ENCODE peak calls at places on chromosomes 16 and 17, in nine cellular contexts. One of them, this sample, is unnamed.
A peak's percentile ranks its signal among the peaks of the same experiment; 100 is the strongest.

GRCh38 chr17:79668344-79669250 is 57.7 kb upstream of the RBFOX3 start:
- DNase-seq in activated CD4-positive, alpha-beta T cell treated with anti-CD3 and anti-CD28 coated beads for 1 hour: no peak
- DNase-seq in bronchial epithelial cell: no peak
- DNase-seq in trophoblast cell: no peak
- DNase-seq in stimulated activated CD4-positive, alpha-beta T cell treated with anti-CD3 and anti-CD28 coated beads, Interleukin-4, amount 100 ng/mL, for 4 hours: no peak
- DNase-seq in heart right ventricle: no peak
- DNase-seq in nephron progenitor cell: no peak
- DNase-seq in NCI-H1105 treated with DMSO at 0.1 percent for 48 hours: no peak
- DNase-seq in nucleus accumbens: no peak
- DNase-seq in this sample: no peak

GRCh38 chr16:1367486-1368174 is 15.9 kb downstream of the GNPTG start:
- DNase-seq in activated CD4-positive, alpha-beta T cell treated with anti-CD3 and anti-CD28 coated beads for 1 hour: no peak
- DNase-seq in bronchial epithelial cell: no peak
- DNase-seq in trophoblast cell: no peak
- DNase-seq in stimulated activated CD4-positive, alpha-beta T cell treated with anti-CD3 and anti-CD28 coated beads, Interleukin-4, amount 100 ng/mL, for 4 hours: no peak
- DNase-seq in heart right ventricle: no peak
- DNase-seq in nephron progenitor cell: no peak
- DNase-seq in NCI-H1105 treated with DMSO at 0.1 percent for 48 hours: peak; percentile 56
- DNase-seq in nucleus accumbens: no peak
- DNase-seq in this sample: no peak

GRCh38 chr17:77451271-77451893 is 310.6 kb downstream of the SEC14L1 start:
- DNase-seq in activated CD4-positive, alpha-beta T cell treated with anti-CD3 and anti-CD28 coated beads for 1 hour: peak; percentile 56
- DNase-seq in bronchial epithelial cell: no peak
- DNase-seq in trophoblast cell: no peak
- DNase-seq in stimulated activated CD4-positive, alpha-beta T cell treated with anti-CD3 and anti-CD28 coated beads, Interleukin-4, amount 100 ng/mL, for 4 hours: peak; percentile 63
- DNase-seq in heart right ventricle: peak; percentile 79
- DNase-seq in nephron progenitor cell: peak; percentile 90
- DNase-seq in NCI-H1105 treated with DMSO at 0.1 percent for 48 hours: peak; percentile 54
- DNase-seq in nucleus accumbens: peak; percentile 84
- DNase-seq in this sample: peak; percentile 82

GRCh38 chr17:13538841-13539411 is 62.8 kb downstream of the HS3ST3A1 start:
- DNase-seq in activated CD4-positive, alpha-beta T cell treated with anti-CD3 and anti-CD28 coated beads for 1 hour: no peak
- DNase-seq in bronchial epithelial cell: no peak
- DNase-seq in trophoblast cell: peak; percentile 19
- DNase-seq in stimulated activated CD4-positive, alpha-beta T cell treated with anti-CD3 and anti-CD28 coated beads, Interleukin-4, amount 100 ng/mL, for 4 hours: no peak
- DNase-seq in heart right ventricle: no peak
- DNase-seq in nephron progenitor cell: no peak
- DNase-seq in NCI-H1105 treated with DMSO at 0.1 percent for 48 hours: no peak
- DNase-seq in nucleus accumbens: no peak
- DNase-seq in this sample: no peak

GRCh38 chr17:83127431-83128160 is 48.2 kb downstream of the METRNL start:
- DNase-seq in activated CD4-positive, alpha-beta T cell treated with anti-CD3 and anti-CD28 coated beads for 1 hour: no peak
- DNase-seq in bronchial epithelial cell: no peak
- DNase-seq in trophoblast cell: no peak
- DNase-seq in stimulated activated CD4-positive, alpha-beta T cell treated with anti-CD3 and anti-CD28 coated beads, Interleukin-4, amount 100 ng/mL, for 4 hours: no peak
- DNase-seq in heart right ventricle: no peak
- DNase-seq in nephron progenitor cell: no peak
- DNase-seq in NCI-H1105 treated with DMSO at 0.1 percent for 48 hours: no peak
- DNase-seq in nucleus accumbens: no peak
- DNase-seq in this sample: no peak

GRCh38 chr17:83126275-83126930 is 47.0 kb downstream of the METRNL start:
- DNase-seq in activated CD4-positive, alpha-beta T cell treated with anti-CD3 and anti-CD28 coated beads for 1 hour: no peak
- DNase-seq in bronchial epithelial cell: no peak
- DNase-seq in trophoblast cell: no peak
- DNase-seq in stimulated activated CD4-positive, alpha-beta T cell treated with anti-CD3 and anti-CD28 coated beads, Interleukin-4, amount 100 ng/mL, for 4 hours: no peak
- DNase-seq in heart right ventricle: no peak
- DNase-seq in nephron progenitor cell: no peak
- DNase-seq in NCI-H1105 treated with DMSO at 0.1 percent for 48 hours: no peak
- DNase-seq in nucleus accumbens: no peak
- DNase-seq in this sample: no peak

GRCh38 chr16:87742781-87743490 is 22.9 kb downstream of the KLHDC4 start:
- DNase-seq in activated CD4-positive, alpha-beta T cell treated with anti-CD3 and anti-CD28 coated beads for 1 hour: no peak
- DNase-seq in bronchial epithelial cell: no peak
- DNase-seq in trophoblast cell: no peak
- DNase-seq in stimulated activated CD4-positive, alpha-beta T cell treated with anti-CD3 and anti-CD28 coated beads, Interleukin-4, amount 100 ng/mL, for 4 hours: no peak
- DNase-seq in heart right ventricle: no peak
- DNase-seq in nephron progenitor cell: no peak
- DNase-seq in NCI-H1105 treated with DMSO at 0.1 percent for 48 hours: peak; percentile 51
- DNase-seq in nucleus accumbens: no peak
- DNase-seq in this sample: no peak

GRCh38 chr17:67139784-67140665 is 95.7 kb downstream of the CACNG1 start:
- DNase-seq in activated CD4-positive, alpha-beta T cell treated with anti-CD3 and anti-CD28 coated beads for 1 hour: no peak
- DNase-seq in bronchial epithelial cell: peak; percentile 37
- DNase-seq in trophoblast cell: no peak
- DNase-seq in stimulated activated CD4-positive, alpha-beta T cell treated with anti-CD3 and anti-CD28 coated beads, Interleukin-4, amount 100 ng/mL, for 4 hours: no peak
- DNase-seq in heart right ventricle: no peak
- DNase-seq in nephron progenitor cell: no peak
- DNase-seq in NCI-H1105 treated with DMSO at 0.1 percent for 48 hours: no peak
- DNase-seq in nucleus accumbens: no peak
- DNase-seq in this sample: peak; percentile 40

GRCh38 chr16:53036066-53036465 is 16.6 kb downstream of the CHD9NB start:
- DNase-seq in activated CD4-positive, alpha-beta T cell treated with anti-CD3 and anti-CD28 coated beads for 1 hour: no peak
- DNase-seq in bronchial epithelial cell: no peak
- DNase-seq in trophoblast cell: peak; percentile 56
- DNase-seq in stimulated activated CD4-positive, alpha-beta T cell treated with anti-CD3 and anti-CD28 coated beads, Interleukin-4, amount 100 ng/mL, for 4 hours: no peak
- DNase-seq in heart right ventricle: no peak
- DNase-seq in nephron progenitor cell: no peak
- DNase-seq in NCI-H1105 treated with DMSO at 0.1 percent for 48 hours: no peak
- DNase-seq in nucleus accumbens: no peak
- DNase-seq in this sample: no peak

GRCh38 chr16:67538666-67539101 is 10.1 kb downstream of the RIPOR1 start:
- DNase-seq in activated CD4-positive, alpha-beta T cell treated with anti-CD3 and anti-CD28 coated beads for 1 hour: no peak
- DNase-seq in bronchial epithelial cell: no peak
- DNase-seq in trophoblast cell: peak; percentile 61
- DNase-seq in stimulated activated CD4-positive, alpha-beta T cell treated with anti-CD3 and anti-CD28 coated beads, Interleukin-4, amount 100 ng/mL, for 4 hours: no peak
- DNase-seq in heart right ventricle: no peak
- DNase-seq in nephron progenitor cell: no peak
- DNase-seq in NCI-H1105 treated with DMSO at 0.1 percent for 48 hours: no peak
- DNase-seq in nucleus accumbens: no peak
- DNase-seq in this sample: no peak

GRCh38 chr17:62760888-62761267 is 47.2 kb downstream of the MARCHF10 start:
- DNase-seq in activated CD4-positive, alpha-beta T cell treated with anti-CD3 and anti-CD28 coated beads for 1 hour: no peak
- DNase-seq in bronchial epithelial cell: no peak
- DNase-seq in trophoblast cell: no peak
- DNase-seq in stimulated activated CD4-positive, alpha-beta T cell treated with anti-CD3 and anti-CD28 coated beads, Interleukin-4, amount 100 ng/mL, for 4 hours: no peak
- DNase-seq in heart right ventricle: no peak
- DNase-seq in nephron progenitor cell: no peak
- DNase-seq in NCI-H1105 treated with DMSO at 0.1 percent for 48 hours: no peak
- DNase-seq in nucleus accumbens: no peak
- DNase-seq in this sample: no peak

GRCh38 chr17:65729207-65729606 is 167.8 kb upstream of the AXIN2 start:
- DNase-seq in activated CD4-positive, alpha-beta T cell treated with anti-CD3 and anti-CD28 coated beads for 1 hour: no peak
- DNase-seq in bronchial epithelial cell: no peak
- DNase-seq in trophoblast cell: no peak
- DNase-seq in stimulated activated CD4-positive, alpha-beta T cell treated with anti-CD3 and anti-CD28 coated beads, Interleukin-4, amount 100 ng/mL, for 4 hours: no peak
- DNase-seq in heart right ventricle: no peak
- DNase-seq in nephron progenitor cell: no peak
- DNase-seq in NCI-H1105 treated with DMSO at 0.1 percent for 48 hours: no peak
- DNase-seq in nucleus accumbens: no peak
- DNase-seq in this sample: no peak

GRCh38 chr17:40301315-40301714 is 7.7 kb upstream of the RARA start:
- DNase-seq in activated CD4-positive, alpha-beta T cell treated with anti-CD3 and anti-CD28 coated beads for 1 hour: no peak
- DNase-seq in bronchial epithelial cell: no peak
- DNase-seq in trophoblast cell: no peak
- DNase-seq in stimulated activated CD4-positive, alpha-beta T cell treated with anti-CD3 and anti-CD28 coated beads, Interleukin-4, amount 100 ng/mL, for 4 hours: no peak
- DNase-seq in heart right ventricle: no peak
- DNase-seq in nephron progenitor cell: no peak
- DNase-seq in NCI-H1105 treated with DMSO at 0.1 percent for 48 hours: no peak
- DNase-seq in nucleus accumbens: no peak
- DNase-seq in this sample: no peak